ENCODE peak calls at places on chromosomes 12 and 14, in six cellular contexts. V is stomach, K is lower lobe of right lung, X is neural progenitor cell, T is fibroblast of lung, S is kidney. M is an unnamed sample.

GRCh38 chr12:108744021-108744897 is 12.9 kb upstream of the CORO1C start:
- DNase-seq in S (no peak), X (no peak), T (no peak), K (peak; percentile 56), V (no peak), M (no peak)

GRCh38 chr12:21769311-21769710 is 5.2 kb downstream of the KCNJ8 start:
- DNase-seq in K (no peak), T (no peak), S (no peak), V (no peak), X (no peak), M (peak; percentile 13)

GRCh38 chr12:11877869-11878780 is 192.6 kb upstream of the BCL2L14 start:
- DNase-seq in K (no peak), T (peak; percentile 66), S (no peak), V (peak; percentile 57), X (peak; percentile 23), M (peak; percentile 80)

GRCh38 chr12:6182279-6182898 is 17.8 kb upstream of the CD9 start:
- DNase-seq in K (peak; percentile 90), V (peak; percentile 59), S (peak; percentile 87), X (no peak), T (peak; percentile 96), M (peak; percentile 68)

GRCh38 chr12:92735131-92735721 is 32.4 kb downstream of the PLEKHG7 start:
- DNase-seq in V (no peak), K (no peak), X (no peak), T (peak; percentile 98), S (no peak), M (peak; percentile 92)

GRCh38 chr12:116813271-116814041 is 67.8 kb downstream of the HRK start:
- DNase-seq in X (no peak), V (no peak), T (no peak), S (no peak), K (no peak), M (peak; percentile 40)

GRCh38 chr14:92317511-92317910 is 5.5 kb upstream of the SLC24A4 start:
- DNase-seq in X (no peak), T (peak; percentile 17), S (no peak), V (no peak), K (no peak), M (peak; percentile 38)

GRCh38 chr12:104132351-104132956 is 5.6 kb downstream of the NFYB start:
- DNase-seq in V (no peak), K (no peak), T (no peak), X (no peak), S (no peak), M (no peak)

GRCh38 chr14:100246809-100247428 is 8.0 kb downstream of the YY1 start:
- DNase-seq in S (no peak), K (no peak), V (no peak), X (peak; percentile 69), T (peak; percentile 43), M (peak; percentile 47)

GRCh38 chr12:26987634-26988424 is 26.4 kb downstream of the TM7SF3 start:
- DNase-seq in S (no peak), K (no peak), X (no peak), T (peak; percentile 17), V (no peak), M (peak; percentile 17)

GRCh38 chr14:73235531-73236155 is 1.7 kb upstream of the PAPLN start:
- DNase-seq in X (peak; percentile 83), V (no peak), T (peak; percentile 43), S (no peak), K (no peak), M (no peak)

GRCh38 chr12:48681416-48681737 is 661 bp downstream of the KANSL2 start:
- DNase-seq in V (no peak), X (no peak), S (no peak), K (no peak), T (no peak), M (peak; percentile 14)

GRCh38 chr12:118371354-118372282 is 1.1 kb downstream of the TAOK3 start:
- DNase-seq in K (peak; percentile 56), T (no peak), S (peak; percentile 81), X (peak; percentile 53), V (no peak), M (no peak)

GRCh38 chr14:29166507-29166906 is 399.9 kb downstream of the FOXG1 start:
- DNase-seq in S (no peak), V (no peak), K (no peak), X (no peak), T (no peak), M (no peak)

GRCh38 chr12:26524862-26525465 is 308.0 kb downstream of the ITPR2 start:
- DNase-seq in S (no peak), V (no peak), X (peak; percentile 4), T (peak; percentile 42), K (no peak), M (peak; percentile 28)

GRCh38 chr14:69260246-69260978 is 454 bp downstream of the GALNT16 start:
- DNase-seq in S (peak; percentile 79), X (peak; percentile 89), K (no peak), T (peak; percentile 25), V (no peak), M (peak; percentile 4)

GRCh38 chr12:6494351-6494743 is 445 bp downstream of the NCAPD2 start:
- DNase-seq in S (no peak), X (no peak), K (no peak), T (no peak), V (no peak), M (no peak)

DNA sequence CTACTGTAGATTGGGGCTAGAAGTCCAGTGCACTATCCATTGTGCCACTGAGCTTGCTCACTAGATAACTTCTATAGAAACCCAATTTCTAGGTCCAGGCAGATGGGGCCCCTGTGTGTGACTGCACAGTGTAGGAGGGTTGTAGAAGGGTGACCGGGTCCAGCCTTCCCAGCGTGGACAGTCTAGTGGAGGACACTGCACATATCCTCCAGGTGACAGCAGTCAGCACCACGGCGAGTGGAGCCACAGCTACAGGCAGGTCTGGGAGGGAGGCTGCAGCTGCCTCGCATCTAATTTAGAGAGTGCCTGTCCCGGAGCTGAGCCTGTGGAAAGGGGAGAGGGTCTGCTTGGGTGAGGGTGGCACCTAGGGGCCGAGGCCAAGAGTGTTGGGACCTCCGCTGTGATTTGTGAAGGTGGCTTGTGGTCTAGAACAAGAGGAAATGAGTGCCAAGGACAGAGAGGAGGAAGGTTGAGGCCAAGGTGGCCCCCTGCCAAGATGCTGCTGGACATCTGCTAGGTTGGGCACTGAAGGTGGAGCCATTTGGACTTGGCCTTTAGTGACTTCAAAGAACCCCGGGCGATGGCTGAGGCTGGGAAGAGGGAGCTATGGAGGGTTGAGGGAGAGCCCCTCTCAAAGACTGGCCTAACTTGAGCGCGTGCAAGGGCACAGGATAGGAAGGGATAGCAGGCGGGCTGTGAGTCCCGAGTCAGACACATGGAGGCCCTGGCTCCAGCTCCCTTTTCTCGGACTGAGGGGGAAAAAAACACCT is 46.0 kb upstream of the TRAF3 start:
- DNase-seq in X (no peak), T (no peak), S (peak; percentile 51), K (no peak), V (no peak), M (no peak)
- H3K36me3 ChIP-seq in X (no peaks in the 10 kb centered on the region), T (peaks cover 8% of the 10 kb centered on the region), S (peaks cover 11% of the 10 kb centered on the region), K (peaks cover 55% of the 10 kb centered on the region), V (peaks cover 12% of the 10 kb centered on the region), M (peaks cover 22% of the 10 kb centered on the region)

GRCh38 chr12:69569236-69569635 is 16.0 kb upstream of the CCT2 start:
- DNase-seq in X (no peak), V (no peak), K (no peak), S (no peak), T (no peak), M (peak; percentile 49)
- H3K36me3 ChIP-seq in X (peaks cover 15% of the 10 kb centered on the region), V (peaks cover 13% of the 10 kb centered on the region), K (peaks cover 50% of the 10 kb centered on the region), S (peaks cover 7% of the 10 kb centered on the region), T (peaks cover 1% of the 10 kb centered on the region), M (peaks cover 19% of the 10 kb centered on the region)

GRCh38 chr12:105164068-105164467 is 56.5 kb downstream of the WASHC4 start:
- DNase-seq in V (no peak), S (no peak), X (no peak), K (no peak), T (no peak), M (no peak)
- H3K36me3 ChIP-seq in V (peaks cover 16% of the 10 kb centered on the region), S (peaks cover 26% of the 10 kb centered on the region), X (peaks cover 37% of the 10 kb centered on the region), K (peaks cover 96% of the 10 kb centered on the region), T (peaks cover 4% of the 10 kb centered on the region), M (peaks cover 34% of the 10 kb centered on the region)

GRCh38 chr12:38155526-38156496 is 160.8 kb upstream of the ALG10B start:
- DNase-seq in T (no peak), K (no peak), X (no peak), S (peak; percentile 68), V (no peak), M (no peak)

GRCh38 chr12:38152816-38153736 is 163.5 kb upstream of the ALG10B start:
- DNase-seq in X (no peak), V (no peak), S (peak; percentile 66), T (no peak), K (no peak), M (no peak)

GRCh38 chr12:38155020-38155395 is 161.6 kb upstream of the ALG10B start:
- DNase-seq in X (no peak), V (no peak), K (no peak), S (no peak), T (no peak), M (no peak)

GRCh38 chr12:38153737-38154061 is 162.9 kb upstream of the ALG10B start:
- DNase-seq in V (no peak), X (no peak), T (no peak), K (no peak), S (no peak), M (no peak)

DNA sequence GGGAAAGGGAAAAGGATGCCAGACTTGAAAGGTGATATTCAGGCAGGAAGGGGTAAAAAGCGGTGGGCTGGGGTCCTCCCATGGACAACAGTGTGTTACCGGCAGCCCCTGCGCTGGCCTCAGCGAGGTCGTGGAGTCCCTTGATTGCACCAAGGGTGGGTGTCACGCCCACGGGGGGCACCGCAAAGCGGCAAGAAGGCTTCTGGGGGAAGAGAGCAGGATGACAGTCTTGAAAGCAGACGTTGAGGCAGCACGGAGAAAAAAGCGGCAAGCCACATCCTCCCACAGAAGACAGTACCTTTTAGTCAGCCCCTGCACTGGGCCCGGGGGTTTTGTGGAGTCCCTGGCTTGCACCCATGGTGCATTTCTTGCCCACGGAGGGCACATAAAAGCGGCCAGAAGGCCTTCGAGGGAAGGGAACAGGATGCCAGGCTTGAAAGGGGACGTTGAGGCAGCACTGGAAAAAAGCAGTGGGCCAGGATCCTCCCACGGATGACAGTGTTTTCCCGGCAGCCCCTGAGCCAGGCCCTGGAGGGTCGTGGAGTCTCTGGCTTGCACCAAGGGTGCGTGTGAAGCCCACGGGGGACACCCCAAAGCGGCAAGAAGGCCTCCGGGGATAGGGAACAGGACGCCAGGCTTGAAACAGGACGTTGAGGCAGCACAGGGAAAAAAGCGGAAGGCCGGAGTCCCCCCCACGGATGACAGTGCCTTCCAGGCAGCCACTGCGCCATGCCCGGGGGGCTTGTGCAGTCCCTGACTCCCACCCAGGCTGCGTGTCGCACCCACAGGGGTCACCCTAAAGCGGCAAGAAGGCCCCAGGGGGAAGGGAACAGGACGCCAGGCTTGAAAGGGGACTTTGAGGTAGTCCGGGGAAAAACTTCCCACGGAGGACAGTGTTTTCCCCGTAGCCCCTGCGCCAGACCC is 162.2 kb upstream of the ALG10B start:
- DNase-seq in T (no peak), X (no peak), V (no peak), S (peak; percentile 70), K (no peak), M (no peak)
- H3K36me3 ChIP-seq in T (no peaks in the 10 kb centered on the region), X (no peaks in the 10 kb centered on the region), V (no peaks in the 10 kb centered on the region), S (no peaks in the 10 kb centered on the region), K (no peaks in the 10 kb centered on the region), M (no peaks in the 10 kb centered on the region)

GRCh38 chr14:64213079-64213478 is 81.1 kb downstream of the ESR2 start:
- DNase-seq in X (no peak), V (no peak), T (no peak), S (no peak), K (peak; percentile 61), M (peak; percentile 20)
- H3K36me3 ChIP-seq in X (peaks cover 3% of the 10 kb centered on the region), V (peaks cover 51% of the 10 kb centered on the region), T (no peaks in the 10 kb centered on the region), S (peaks cover 69% of the 10 kb centered on the region), K (peaks cover 95% of the 10 kb centered on the region), M (peaks cover 10% of the 10 kb centered on the region)

DNA sequence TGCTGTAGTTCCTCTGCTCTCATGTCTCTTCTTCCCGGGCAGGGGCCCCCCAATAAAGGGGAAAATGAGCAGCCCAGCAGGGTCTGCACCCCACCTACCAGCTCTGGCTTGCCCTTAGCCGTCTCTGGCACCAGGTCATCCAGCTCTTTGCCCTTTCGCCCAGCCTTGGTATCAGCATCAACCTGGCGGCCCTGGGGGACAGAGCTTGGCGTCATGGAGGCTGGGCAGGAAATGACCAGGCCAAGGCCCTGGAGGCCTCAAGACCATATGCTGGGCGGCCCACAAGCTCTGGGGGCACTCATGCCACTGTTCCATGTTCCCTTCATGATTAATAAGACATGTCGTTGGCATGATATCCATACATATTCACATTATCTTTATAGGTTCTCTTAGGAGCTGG is 14.7 kb downstream of the MYL6 start:
- DNase-seq in V (no peak), S (no peak), K (no peak), T (no peak), X (no peak), M (no peak)
- H3K36me3 ChIP-seq in V (peaks cover 82% of the 10 kb centered on the region), S (peaks cover 40% of the 10 kb centered on the region), K (peaks cover 100% of the 10 kb centered on the region), T (peaks cover 26% of the 10 kb centered on the region), X (peaks cover 19% of the 10 kb centered on the region), M (peaks cover 68% of the 10 kb centered on the region)

M was measured in IMR-90.